ENCODE peak calls at places on chromosomes 12 and 14, in six cellular contexts. P, I, Y, Z, G and S are unnamed samples.

GRCh38 chr14:35814371-35815005 is 5.4 kb upstream of the RALGAPA1 start:
- DNase-seq in P (peak; percentile 63), G (peak; percentile 75), Z (peak; percentile 80), I (peak; percentile 36), Y (peak; percentile 65), S (peak; percentile 72)

GRCh38 chr12:97016163-97016562 is 109.1 kb downstream of the NEDD1 start:
- DNase-seq in Y (no peak), Z (no peak), I (no peak), G (peak; percentile 28), P (no peak), S (no peak)

GRCh38 chr14:95536036-95536577 is 1.3 kb downstream of the GLRX5 start:
- DNase-seq in I (no peak), G (no peak), P (no peak), Z (peak; percentile 49), Y (no peak), S (peak; percentile 8)

GRCh38 chr12:123475256-123475703 is 17.3 kb downstream of the SNRNP35 start:
- DNase-seq in Z (no peak), I (no peak), Y (no peak), G (no peak), P (peak; percentile 10), S (no peak)

GRCh38 chr12:123540899-123541662 is 7.6 kb upstream of the RILPL1 start:
- DNase-seq in G (no peak), I (no peak), Z (no peak), Y (no peak), P (no peak), S (no peak)

GRCh38 chr14:96176275-96176674 is 28.4 kb upstream of the BDKRB2 start:
- DNase-seq in G (no peak), P (no peak), Y (no peak), I (no peak), Z (no peak), S (no peak)

GRCh38 chr12:2682301-2683282 is 112.2 kb upstream of the FKBP4 start:
- DNase-seq in P (peak; percentile 34), Y (peak; percentile 43), I (no peak), G (peak; percentile 70), Z (peak; percentile 45), S (peak; percentile 63)

GRCh38 chr14:76252471-76252870 is 100.7 kb downstream of the GPATCH2L start:
- DNase-seq in G (no peak), I (no peak), P (no peak), Y (no peak), Z (no peak), S (no peak)

GRCh38 chr12:63862187-63863107 is 17.9 kb downstream of the SRGAP1 start:
- DNase-seq in Y (peak; percentile 86), I (no peak), Z (no peak), G (no peak), P (no peak), S (peak; percentile 87)

GRCh38 chr14:55384536-55384935 is 27.1 kb downstream of the ATG14 start:
- DNase-seq in Y (no peak), G (no peak), I (no peak), Z (no peak), P (no peak), S (no peak)

GRCh38 chr12:56684745-56685369 is 3.2 kb downstream of the PTGES3 start:
- DNase-seq in P (no peak), G (no peak), I (no peak), Y (peak; percentile 28), Z (no peak), S (peak; percentile 56)

GRCh38 chr12:92570056-92570753 is 132.6 kb upstream of the PLEKHG7 start:
- DNase-seq in G (peak; percentile 86), Y (peak; percentile 89), P (no peak), I (peak; percentile 43), Z (peak; percentile 89), S (peak; percentile 95)